ENCODE peak calls at places on chromosomes 5 and 9, in five cellular contexts. C, W, U, T and I are unnamed samples. For H3K27me3, the result is how much of the 10 kb centered on the place peaks cover.

GRCh38 chr5:155969510-155969909 is 357.5 kb upstream of the SGCD start:
- DNase-seq in C (no peak), W (no peak), U (no peak), T (no peak), I (no peak)

GRCh38 chr5:14608169-14608568 is 26.6 kb downstream of the OTULINL start:
- DNase-seq in C (no peak), W (no peak), U (no peak), T (no peak), I (no peak)

GRCh38 chr9:104748359-104749031 is 1.0 kb downstream of the NIPSNAP3A start:
- DNase-seq in C (no peak), W (no peak), U (no peak), T (no peak), I (no peak)

GRCh38 chr5:5246736-5247135 is 106.6 kb downstream of the ADAMTS16 start:
- DNase-seq in C (no peak), W (no peak), U (no peak), T (no peak), I (no peak)

GRCh38 chr5:180960209-180960608 is 28.4 kb upstream of the BTNL3 start:
- DNase-seq in C (no peak), W (no peak), U (no peak), T (no peak), I (no peak)

GRCh38 chr9:133378408-133378962 is 2.3 kb downstream of the STKLD1 start:
- DNase-seq in C (no peak), W (no peak), U (no peak), T (no peak), I (no peak)

GRCh38 chr5:96714450-96714849 is 52.3 kb downstream of the CAST start:
- DNase-seq in C (no peak), W (no peak), U (no peak), T (no peak), I (no peak)

GRCh38 chr5:10594591-10595210 is 30.8 kb downstream of the ANKRD33B start:
- DNase-seq in C (no peak), W (no peak), U (no peak), T (peak), I (no peak)

GRCh38 chr9:84966876-84967830 is 297.6 kb downstream of the NTRK2 start:
- DNase-seq in C (peak), W (no peak), U (no peak), T (no peak), I (no peak)

GRCh38 chr5:112338681-112339337 is 80.3 kb downstream of the EPB41L4A start:
- DNase-seq in C (no peak), W (no peak), U (no peak), T (no peak), I (no peak)

GRCh38 chr9:13110766-13111400 is 168.6 kb downstream of the MPDZ start:
- DNase-seq in C (no peak), W (no peak), U (no peak), T (peak), I (no peak)

GRCh38 chr5:56259002-56259511 is 25.9 kb upstream of the ANKRD55 start:
- DNase-seq in C (no peak), W (no peak), U (no peak), T (no peak), I (no peak)

GRCh38 chr9:87498046-87498815 is 564 bp downstream of the DAPK1 start:
- DNase-seq in C (peak), W (no peak), U (no peak), T (peak), I (no peak)

GRCh38 chr5:160937570-160937969 is 85.6 kb upstream of the ATP10B start:
- DNase-seq in C (no peak), W (no peak), U (no peak), T (no peak), I (no peak)

GRCh38 chr9:89319015-89319905 is 960 bp downstream of the SECISBP2 start:
- DNase-seq in C (no peak), W (no peak), U (no peak), T (no peak), I (no peak)
- TF ChIP-seq CTCF in C (no peak), W (peak), U (no peak), T (no peak), I (peak)

GRCh38 chr5:132752581-132753125 is 5.4 kb downstream of the CCNI2 start:
- DNase-seq in C (no peak), W (no peak), U (no peak), T (no peak), I (no peak)

GRCh38 chr5:132753135-132753987 is 6.1 kb downstream of the CCNI2 start:
- DNase-seq in C (no peak), W (no peak), U (no peak), T (no peak), I (no peak)

GRCh38 chr5:132750471-132751230 is 3.4 kb downstream of the CCNI2 start:
- DNase-seq in C (no peak), W (no peak), U (no peak), T (no peak), I (no peak)

GRCh38 chr5:132751971-132752580 is 4.8 kb downstream of the CCNI2 start:
- DNase-seq in C (no peak), W (no peak), U (no peak), T (no peak), I (no peak)

GRCh38 chr5:132751444-132751843 is 4.2 kb downstream of the CCNI2 start:
- DNase-seq in C (no peak), W (no peak), U (peak), T (no peak), I (no peak)
- H3K27me3 ChIP-seq in C (under half), W (under half), U (under half), T (under half), I (under half)

GRCh38 chr5:151221574-151221973 is 2.3 kb downstream of the CCDC69 start:
- DNase-seq in C (no peak), W (no peak), U (no peak), T (no peak), I (no peak)

GRCh38 chr5:151218177-151218576 is 5.7 kb downstream of the CCDC69 start:
- DNase-seq in C (no peak), W (no peak), U (no peak), T (no peak), I (no peak)

GRCh38 chr5:151219138-151219537 is 4.8 kb downstream of the CCDC69 start:
- DNase-seq in C (no peak), W (no peak), U (no peak), T (no peak), I (no peak)

GRCh38 chr5:151222054-151222768 is 1.7 kb downstream of the CCDC69 start:
- DNase-seq in C (no peak), W (no peak), U (no peak), T (peak), I (no peak)

GRCh38 chr5:151219789-151220188 is 4.1 kb downstream of the CCDC69 start:
- DNase-seq in C (no peak), W (no peak), U (no peak), T (no peak), I (no peak)
- TF ChIP-seq CTCF in C (no peak), W (no peak), U (no peak), T (no peak), I (no peak)

GRCh38 chr9:130302785-130303612 is 37.4 kb downstream of the HMCN2 start:
- DNase-seq in C (no peak), W (no peak), U (no peak), T (no peak), I (no peak)
- H3K27me3 ChIP-seq in C (under half), W (under half), U (under half), T (under half), I (under half)

DNA sequence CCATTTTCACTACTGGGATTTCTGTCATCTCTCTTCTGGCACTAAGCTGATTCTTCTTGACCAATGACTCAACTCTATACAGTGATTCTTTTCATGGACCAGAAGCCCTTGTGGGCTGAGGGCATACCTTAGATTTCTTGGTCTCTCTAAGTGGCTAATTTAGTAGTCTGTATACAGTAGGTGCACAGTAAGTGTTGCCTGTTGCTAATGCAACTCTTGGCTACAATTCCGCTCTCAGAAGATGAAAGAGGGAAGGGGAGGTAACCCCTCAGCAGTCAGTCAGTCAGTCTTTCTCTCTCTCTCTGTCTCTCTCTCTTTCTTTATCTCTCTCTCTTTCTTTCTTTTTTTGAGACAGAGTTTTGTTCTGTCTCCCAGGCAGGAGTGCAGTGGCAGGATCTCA is 115.1 kb upstream of the PANK3 start:
- DNase-seq in C (no peak), W (no peak), U (no peak), T (no peak), I (no peak)
- TF ChIP-seq CTCF in C (no peak), W (no peak), U (no peak), T (no peak), I (no peak)